ENCODE peak calls at places on chromosome 22, in nine cellular contexts. One of them, this sample, is unnamed.

GRCh38 chr22:26763633-26764295 is 106.4 kb downstream of the MIAT start:
- DNase-seq in NCI-H460: peak
- DNase-seq in NCI-H2107: no peak
- DNase-seq in naive B cell: no peak
- DNase-seq in brain microvascular endothelial cell: peak
- DNase-seq in activated T-cell treated with anti-CD3 and anti-CD28 coated beads for 1 hour: no peak
- DNase-seq in hypothalamus: no peak
- DNase-seq in Right ventricle myocardium superior: no peak
- DNase-seq in GM10248: no peak
- DNase-seq in this sample: peak

GRCh38 chr22:41364233-41364632 is 17.5 kb upstream of the TEF start:
- DNase-seq in NCI-H460: no peak
- DNase-seq in Right ventricle myocardium superior: no peak
- DNase-seq in GM10248: no peak
- DNase-seq in NCI-H2107: no peak
- DNase-seq in hypothalamus: no peak
- DNase-seq in brain microvascular endothelial cell: no peak
- DNase-seq in activated T-cell treated with anti-CD3 and anti-CD28 coated beads for 1 hour: no peak
- DNase-seq in naive B cell: no peak
- DNase-seq in this sample: no peak

GRCh38 chr22:33049125-33049729 is 9.0 kb downstream of the SYN3 start:
- DNase-seq in NCI-H2107: peak
- DNase-seq in GM10248: peak
- DNase-seq in naive B cell: peak
- DNase-seq in activated T-cell treated with anti-CD3 and anti-CD28 coated beads for 1 hour: peak
- DNase-seq in Right ventricle myocardium superior: peak
- DNase-seq in hypothalamus: peak
- DNase-seq in brain microvascular endothelial cell: peak
- DNase-seq in NCI-H460: peak
- DNase-seq in this sample: peak

GRCh38 chr22:38953577-38954413 is 3.6 kb upstream of the APOBEC3A start:
- DNase-seq in NCI-H460: no peak
- DNase-seq in hypothalamus: no peak
- DNase-seq in GM10248: peak
- DNase-seq in activated T-cell treated with anti-CD3 and anti-CD28 coated beads for 1 hour: no peak
- DNase-seq in brain microvascular endothelial cell: no peak
- DNase-seq in NCI-H2107: no peak
- DNase-seq in Right ventricle myocardium superior: no peak
- DNase-seq in naive B cell: no peak
- DNase-seq in this sample: no peak

GRCh38 chr22:46797355-46797754 is 34.9 kb downstream of the TBC1D22A start:
- DNase-seq in brain microvascular endothelial cell: peak
- DNase-seq in naive B cell: no peak
- DNase-seq in Right ventricle myocardium superior: no peak
- DNase-seq in NCI-H460: no peak
- DNase-seq in GM10248: no peak
- DNase-seq in hypothalamus: no peak
- DNase-seq in NCI-H2107: no peak
- DNase-seq in activated T-cell treated with anti-CD3 and anti-CD28 coated beads for 1 hour: no peak
- DNase-seq in this sample: no peak

GRCh38 chr22:38869663-38870062 is 2.4 kb downstream of the CBX6 start:
- DNase-seq in brain microvascular endothelial cell: no peak
- DNase-seq in hypothalamus: no peak
- DNase-seq in NCI-H460: no peak
- DNase-seq in naive B cell: no peak
- DNase-seq in activated T-cell treated with anti-CD3 and anti-CD28 coated beads for 1 hour: no peak
- DNase-seq in NCI-H2107: no peak
- DNase-seq in GM10248: no peak
- DNase-seq in Right ventricle myocardium superior: no peak
- DNase-seq in this sample: no peak

GRCh38 chr22:29078036-29078868 is 5.4 kb downstream of the KREMEN1 start:
- DNase-seq in brain microvascular endothelial cell: no peak
- DNase-seq in activated T-cell treated with anti-CD3 and anti-CD28 coated beads for 1 hour: no peak
- DNase-seq in naive B cell: no peak
- DNase-seq in NCI-H2107: no peak
- DNase-seq in NCI-H460: no peak
- DNase-seq in Right ventricle myocardium superior: no peak
- DNase-seq in GM10248: no peak
- DNase-seq in hypothalamus: no peak
- DNase-seq in this sample: no peak

GRCh38 chr22:28832731-28833130 is 32.4 kb upstream of the XBP1 start:
- DNase-seq in NCI-H2107: no peak
- DNase-seq in hypothalamus: no peak
- DNase-seq in NCI-H460: no peak
- DNase-seq in activated T-cell treated with anti-CD3 and anti-CD28 coated beads for 1 hour: no peak
- DNase-seq in brain microvascular endothelial cell: no peak
- DNase-seq in naive B cell: no peak
- DNase-seq in Right ventricle myocardium superior: no peak
- DNase-seq in GM10248: no peak
- DNase-seq in this sample: no peak

GRCh38 chr22:38129856-38130255 is 19.4 kb upstream of the BAIAP2L2 start:
- DNase-seq in NCI-H2107: no peak
- DNase-seq in brain microvascular endothelial cell: no peak
- DNase-seq in NCI-H460: no peak
- DNase-seq in hypothalamus: no peak
- DNase-seq in Right ventricle myocardium superior: peak
- DNase-seq in activated T-cell treated with anti-CD3 and anti-CD28 coated beads for 1 hour: no peak
- DNase-seq in GM10248: no peak
- DNase-seq in naive B cell: no peak
- DNase-seq in this sample: no peak

GRCh38 chr22:30664798-30665197 is 2.9 kb downstream of the DUSP18 start:
- DNase-seq in Right ventricle myocardium superior: no peak
- DNase-seq in naive B cell: no peak
- DNase-seq in GM10248: no peak
- DNase-seq in NCI-H460: no peak
- DNase-seq in NCI-H2107: no peak
- DNase-seq in brain microvascular endothelial cell: no peak
- DNase-seq in hypothalamus: no peak
- DNase-seq in activated T-cell treated with anti-CD3 and anti-CD28 coated beads for 1 hour: no peak
- DNase-seq in this sample: no peak

GRCh38 chr22:44363214-44363979 is 50.6 kb upstream of the SHISAL1 start:
- DNase-seq in Right ventricle myocardium superior: peak
- DNase-seq in brain microvascular endothelial cell: peak
- DNase-seq in NCI-H2107: no peak
- DNase-seq in hypothalamus: peak
- DNase-seq in GM10248: no peak
- DNase-seq in naive B cell: no peak
- DNase-seq in activated T-cell treated with anti-CD3 and anti-CD28 coated beads for 1 hour: no peak
- DNase-seq in NCI-H460: peak
- DNase-seq in this sample: peak

GRCh38 chr22:22171357-22172218 is 73.0 kb upstream of the VPREB1 start:
- DNase-seq in NCI-H2107: no peak
- DNase-seq in naive B cell: no peak
- DNase-seq in Right ventricle myocardium superior: no peak
- DNase-seq in brain microvascular endothelial cell: no peak
- DNase-seq in hypothalamus: no peak
- DNase-seq in NCI-H460: no peak
- DNase-seq in activated T-cell treated with anti-CD3 and anti-CD28 coated beads for 1 hour: no peak
- DNase-seq in GM10248: no peak
- DNase-seq in this sample: no peak

This sample was measured in RCC 7860.